ENCODE peak calls at places on chromosomes 5 and 9, in four cellular contexts. R is HCT116, S is GM12878, G is K562. N is an unnamed sample.
A peak's percentile ranks its signal among the peaks of the same experiment; 100 is the strongest.

GRCh38 chr5:395921-396714 is 46.9 kb upstream of the EXOC3 start:
- DNase-seq in R (no peak), S (no peak), G (no peak), N (no peak)

GRCh38 chr9:95307538-95307937 is 10.0 kb downstream of the FANCC start:
- DNase-seq in R (no peak), S (no peak), G (peak; percentile 48), N (no peak)

GRCh38 chr9:23826120-23826629 is at the start of gene ELAVL2:
- DNase-seq in R (no peak), S (peak; percentile 26), G (no peak), N (peak; percentile 98)

GRCh38 chr5:18314192-18314778 is 680.0 kb downstream of the TAF11L14 start:
- DNase-seq in R (peak; percentile 6), S (no peak), G (peak; percentile 48), N (no peak)

GRCh38 chr9:133683494-133684460 is 47.6 kb downstream of the DBH start:
- DNase-seq in R (no peak), S (no peak), G (no peak), N (no peak)

GRCh38 chr5:76513486-76513885 is 109.7 kb downstream of the F2RL2 start:
- DNase-seq in R (no peak), S (no peak), G (no peak), N (no peak)

GRCh38 chr5:176578391-176578808 is 29.3 kb downstream of the CDHR2 start:
- DNase-seq in R (peak; percentile 83), S (no peak), G (peak; percentile 84), N (peak; percentile 90)

GRCh38 chr9:78189461-78189860 is 46.4 kb upstream of the CEP78 start:
- DNase-seq in R (no peak), S (no peak), G (no peak), N (no peak)

GRCh38 chr5:1523793-1524480 is at the start of gene LPCAT1:
- DNase-seq in R (no peak), S (no peak), G (peak; percentile 84), N (peak; percentile 72)
- TF ChIP-seq ATF3 in R (no peak), S (no peak), G (no peak), N (no peak)

GRCh38 chr5:159067201-159067600 is 32.5 kb downstream of the EBF1 start:
- DNase-seq in R (no peak), S (no peak), G (no peak), N (no peak)

GRCh38 chr5:159071382-159071781 is 28.3 kb downstream of the EBF1 start:
- DNase-seq in R (no peak), S (no peak), G (no peak), N (no peak)

GRCh38 chr5:159073030-159073429 is 26.7 kb downstream of the EBF1 start:
- DNase-seq in R (no peak), S (no peak), G (no peak), N (no peak)
- TF ChIP-seq ATF3 in R (no peak), S (no peak), G (no peak), N (no peak)

DNA sequence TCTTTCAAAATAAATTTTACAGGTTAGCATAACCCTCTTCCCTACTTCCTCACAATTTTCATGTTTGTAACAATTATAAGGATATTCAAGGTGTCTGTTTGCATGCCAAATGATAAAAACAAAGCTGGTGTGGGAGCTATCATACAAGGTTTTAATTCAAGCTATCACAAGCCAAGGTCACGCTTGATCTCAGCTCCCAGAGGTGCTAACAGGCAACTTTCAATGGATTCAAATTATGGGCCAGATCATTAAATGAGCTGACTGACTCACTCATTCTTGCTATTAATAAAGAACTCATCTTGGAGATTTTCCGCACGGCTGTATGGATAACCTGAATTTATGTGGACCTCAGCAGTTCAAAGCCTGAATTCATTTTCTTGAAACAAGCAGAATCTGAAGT is 267.3 kb upstream of the CDH6 start:
- DNase-seq in R (no peak), S (no peak), G (no peak), N (no peak)
- TF ChIP-seq ATF3 in R (no peak), S (no peak), G (no peak), N (no peak)

DNA sequence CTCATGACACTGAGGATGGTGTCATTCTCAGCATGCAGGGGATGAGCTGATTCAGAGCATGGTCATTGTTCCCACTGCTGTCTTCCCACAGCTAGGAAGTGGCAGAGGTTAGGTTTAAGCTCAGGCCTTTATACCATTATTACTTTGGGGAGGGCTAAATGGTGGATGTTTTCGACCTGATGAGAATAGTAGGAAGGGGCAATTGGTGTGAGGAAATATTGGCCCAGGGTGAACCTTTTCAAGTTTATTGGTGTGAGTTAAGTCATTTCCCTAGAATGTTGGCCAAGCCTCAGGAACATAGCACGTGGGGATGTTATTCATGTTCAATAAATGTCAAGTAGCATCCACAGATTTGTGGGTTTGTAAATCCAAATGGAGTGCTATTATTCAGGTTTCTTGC is 59.6 kb downstream of the ARHGAP26 start:
- DNase-seq in R (no peak), S (no peak), G (no peak), N (no peak)
- TF ChIP-seq ATF3 in R (no peak), S (no peak), G (no peak), N (no peak)

GRCh38 chr9:17470449-17470848 is 108.4 kb upstream of the SH3GL2 start:
- DNase-seq in R (no peak), S (no peak), G (no peak), N (no peak)
- TF ChIP-seq ATF3 in R (no peak), S (no peak), G (no peak), N (no peak)

GRCh38 chr5:135323227-135323626 is 75.8 kb downstream of the MACROH2A1 start:
- DNase-seq in R (no peak), S (no peak), G (no peak), N (no peak)

GRCh38 chr5:135323701-135324132 is 75.3 kb downstream of the MACROH2A1 start:
- DNase-seq in R (no peak), S (no peak), G (no peak), N (no peak)

GRCh38 chr5:135320718-135321484 is 78.1 kb downstream of the MACROH2A1 start:
- DNase-seq in R (no peak), S (no peak), G (no peak), N (no peak)

GRCh38 chr5:135322744-135323143 is 76.3 kb downstream of the MACROH2A1 start:
- DNase-seq in R (no peak), S (no peak), G (no peak), N (no peak)

GRCh38 chr5:135322271-135322670 is 76.8 kb downstream of the MACROH2A1 start:
- DNase-seq in R (no peak), S (no peak), G (no peak), N (no peak)
- TF ChIP-seq ATF3 in R (no peak), S (no peak), G (no peak), N (no peak)

DNA sequence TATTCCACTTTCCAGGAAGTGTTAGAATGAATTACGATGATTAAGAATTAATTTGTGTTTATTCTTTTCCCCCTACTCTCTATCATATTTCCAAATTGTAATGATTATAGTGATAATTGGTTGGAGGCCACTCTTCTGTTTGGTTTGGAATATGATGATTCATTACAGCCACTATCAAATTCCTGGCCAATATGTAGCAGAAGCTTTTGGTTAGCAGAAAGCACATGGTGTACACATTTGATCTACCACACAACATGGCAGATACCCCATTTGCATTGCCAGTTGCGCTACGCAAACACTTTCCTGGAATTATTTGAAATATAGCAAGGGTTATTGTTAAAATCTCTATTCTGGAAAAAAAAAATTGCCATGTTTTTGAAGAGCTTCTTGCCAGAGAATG is 454.9 kb upstream of the ACTBL2 start:
- DNase-seq in R (no peak), S (no peak), G (no peak), N (no peak)
- TF ChIP-seq ATF3 in R (no peak), S (no peak), G (no peak), N (no peak)

GRCh38 chr9:127283917-127284316 is 19.3 kb downstream of the GARNL3 start:
- DNase-seq in R (no peak), S (no peak), G (peak; percentile 18), N (peak; percentile 23)
- TF ChIP-seq ATF3 in R (no peak), S (no peak), G (no peak), N (no peak)

GRCh38 chr5:151678146-151678545 is 8.6 kb downstream of the SPARC start:
- DNase-seq in R (no peak), S (no peak), G (no peak), N (no peak)
- TF ChIP-seq ATF3 in R (no peak), S (no peak), G (no peak), N (no peak)

DNA sequence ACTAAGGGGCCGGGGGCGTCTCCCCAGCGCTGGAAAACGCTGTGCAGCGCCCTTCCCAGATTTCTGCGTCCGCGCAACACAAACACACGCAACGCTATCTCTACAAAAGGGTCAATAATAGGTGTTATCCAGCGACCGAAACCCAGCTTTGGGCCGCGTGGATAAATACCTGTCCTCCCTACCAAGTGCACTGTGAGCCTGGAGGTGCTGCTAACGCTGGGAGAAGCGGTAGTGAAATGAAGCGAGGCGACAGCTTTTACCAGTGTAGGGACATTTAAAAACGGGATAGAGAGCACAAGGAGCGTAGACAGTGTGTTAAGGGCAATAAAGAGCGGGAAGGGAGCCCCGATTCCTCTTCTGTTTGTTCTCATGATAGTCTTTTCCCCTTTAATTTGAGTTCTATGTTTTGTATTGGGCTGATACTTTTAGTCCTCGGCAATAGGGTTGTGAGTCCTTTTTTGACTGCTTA is 415 bp upstream of the DEPDC1B start:
- DNase-seq in R (no peak), S (no peak), G (peak; percentile 43), N (no peak)
- TF ChIP-seq ATF3 in R (no peak), S (no peak), G (no peak), N (no peak)

N was measured in WTC11.